ENCODE peak calls at places on chromosomes 11 and 22, in five cellular contexts. One of them, this sample, is unnamed. For H3K36me3, the result is how much of the 10 kb centered on the place peaks cover.

GRCh38 chr22:46618667-46619066 is 1.5 kb upstream of the GRAMD4 start:
- DNase-seq in PC-3: no peak
- DNase-seq in left ventricle myocardium inferior: peak
- DNase-seq in SK-N-SH: no peak
- DNase-seq in CD4-positive, alpha-beta memory T cell: no peak
- DNase-seq in this sample: no peak

GRCh38 chr11:42249956-42250355 is 790.5 kb upstream of the LRRC4C start:
- DNase-seq in PC-3: no peak
- DNase-seq in left ventricle myocardium inferior: no peak
- DNase-seq in SK-N-SH: no peak
- DNase-seq in CD4-positive, alpha-beta memory T cell: no peak
- DNase-seq in this sample: no peak

GRCh38 chr11:120352405-120352804 is 16.2 kb downstream of the ARHGEF12 start:
- DNase-seq in PC-3: no peak
- DNase-seq in left ventricle myocardium inferior: no peak
- DNase-seq in SK-N-SH: no peak
- DNase-seq in CD4-positive, alpha-beta memory T cell: no peak
- DNase-seq in this sample: no peak

GRCh38 chr22:22407061-22407460 is 101.5 kb downstream of the ZNF280B start:
- DNase-seq in PC-3: no peak
- DNase-seq in left ventricle myocardium inferior: no peak
- DNase-seq in SK-N-SH: no peak
- DNase-seq in CD4-positive, alpha-beta memory T cell: no peak
- DNase-seq in this sample: no peak

GRCh38 chr22:39956932-39957664 is 3.1 kb upstream of the TMA7B start:
- DNase-seq in PC-3: no peak
- DNase-seq in left ventricle myocardium inferior: no peak
- DNase-seq in SK-N-SH: no peak
- DNase-seq in CD4-positive, alpha-beta memory T cell: no peak
- DNase-seq in this sample: no peak

GRCh38 chr11:2708757-2709281 is 9.0 kb upstream of the KCNQ1OT1 start:
- DNase-seq in PC-3: no peak
- DNase-seq in left ventricle myocardium inferior: no peak
- DNase-seq in SK-N-SH: peak
- DNase-seq in CD4-positive, alpha-beta memory T cell: no peak
- DNase-seq in this sample: peak

GRCh38 chr11:115226556-115226955 is 277.7 kb downstream of the CADM1 start:
- DNase-seq in PC-3: no peak
- DNase-seq in left ventricle myocardium inferior: no peak
- DNase-seq in SK-N-SH: no peak
- DNase-seq in CD4-positive, alpha-beta memory T cell: no peak
- DNase-seq in this sample: no peak

GRCh38 chr11:84390441-84391078 is 1104.4 kb upstream of the CCDC90B start:
- DNase-seq in PC-3: peak
- DNase-seq in left ventricle myocardium inferior: no peak
- DNase-seq in SK-N-SH: no peak
- DNase-seq in CD4-positive, alpha-beta memory T cell: no peak
- DNase-seq in this sample: no peak

GRCh38 chr11:82732734-82733443 is 775 bp downstream of the FAM181B start:
- DNase-seq in PC-3: no peak
- DNase-seq in left ventricle myocardium inferior: no peak
- DNase-seq in SK-N-SH: peak
- DNase-seq in CD4-positive, alpha-beta memory T cell: no peak
- DNase-seq in this sample: peak

GRCh38 chr11:59224419-59224928 is 11.7 kb upstream of the MPEG1 start:
- DNase-seq in PC-3: peak
- DNase-seq in left ventricle myocardium inferior: no peak
- DNase-seq in SK-N-SH: no peak
- DNase-seq in CD4-positive, alpha-beta memory T cell: no peak
- DNase-seq in this sample: no peak

GRCh38 chr22:49449811-49450386 is 377.8 kb downstream of the BRD1 start:
- DNase-seq in PC-3: no peak
- DNase-seq in left ventricle myocardium inferior: no peak
- DNase-seq in SK-N-SH: no peak
- DNase-seq in CD4-positive, alpha-beta memory T cell: no peak
- DNase-seq in this sample: no peak

GRCh38 chr11:105179542-105180278 is 40.1 kb upstream of the CARD18 start:
- DNase-seq in PC-3: peak
- DNase-seq in left ventricle myocardium inferior: no peak
- DNase-seq in SK-N-SH: no peak
- DNase-seq in CD4-positive, alpha-beta memory T cell: no peak
- DNase-seq in this sample: no peak

GRCh38 chr11:112962854-112963367 is 1.7 kb downstream of the NCAM1 start:
- DNase-seq in PC-3: no peak
- DNase-seq in left ventricle myocardium inferior: peak
- DNase-seq in SK-N-SH: peak
- DNase-seq in CD4-positive, alpha-beta memory T cell: no peak
- DNase-seq in this sample: peak

GRCh38 chr11:110184974-110185597 is 91.9 kb downstream of the ZC3H12C start:
- DNase-seq in PC-3: peak
- DNase-seq in left ventricle myocardium inferior: no peak
- DNase-seq in SK-N-SH: no peak
- DNase-seq in CD4-positive, alpha-beta memory T cell: no peak
- DNase-seq in this sample: no peak

GRCh38 chr11:122505304-122506006 is 150.1 kb upstream of the UBASH3B start:
- DNase-seq in PC-3: peak
- DNase-seq in left ventricle myocardium inferior: peak
- DNase-seq in SK-N-SH: peak
- DNase-seq in CD4-positive, alpha-beta memory T cell: peak
- DNase-seq in this sample: peak

GRCh38 chr11:70270877-70271634 is 566 bp downstream of the PPFIA1 start:
- DNase-seq in PC-3: peak
- DNase-seq in left ventricle myocardium inferior: peak
- DNase-seq in SK-N-SH: peak
- DNase-seq in CD4-positive, alpha-beta memory T cell: no peak
- DNase-seq in this sample: peak

GRCh38 chr22:32622004-32622761 is 147.6 kb downstream of the FBXO7 start:
- DNase-seq in PC-3: no peak
- DNase-seq in left ventricle myocardium inferior: peak
- DNase-seq in SK-N-SH: no peak
- DNase-seq in CD4-positive, alpha-beta memory T cell: no peak
- DNase-seq in this sample: peak

GRCh38 chr11:7436657-7437056 is 48.6 kb upstream of the OLFML1 start:
- DNase-seq in PC-3: no peak
- DNase-seq in left ventricle myocardium inferior: no peak
- DNase-seq in SK-N-SH: no peak
- DNase-seq in CD4-positive, alpha-beta memory T cell: peak
- DNase-seq in this sample: no peak

GRCh38 chr11:130578738-130579368 is 130.4 kb downstream of the ADAMTS15 start:
- DNase-seq in PC-3: no peak
- DNase-seq in left ventricle myocardium inferior: no peak
- DNase-seq in SK-N-SH: no peak
- DNase-seq in CD4-positive, alpha-beta memory T cell: no peak
- DNase-seq in this sample: no peak

GRCh38 chr11:45457649-45458048 is 171.5 kb upstream of the SYT13 start:
- DNase-seq in PC-3: no peak
- DNase-seq in left ventricle myocardium inferior: no peak
- DNase-seq in SK-N-SH: no peak
- DNase-seq in CD4-positive, alpha-beta memory T cell: no peak
- DNase-seq in this sample: no peak

DNA sequence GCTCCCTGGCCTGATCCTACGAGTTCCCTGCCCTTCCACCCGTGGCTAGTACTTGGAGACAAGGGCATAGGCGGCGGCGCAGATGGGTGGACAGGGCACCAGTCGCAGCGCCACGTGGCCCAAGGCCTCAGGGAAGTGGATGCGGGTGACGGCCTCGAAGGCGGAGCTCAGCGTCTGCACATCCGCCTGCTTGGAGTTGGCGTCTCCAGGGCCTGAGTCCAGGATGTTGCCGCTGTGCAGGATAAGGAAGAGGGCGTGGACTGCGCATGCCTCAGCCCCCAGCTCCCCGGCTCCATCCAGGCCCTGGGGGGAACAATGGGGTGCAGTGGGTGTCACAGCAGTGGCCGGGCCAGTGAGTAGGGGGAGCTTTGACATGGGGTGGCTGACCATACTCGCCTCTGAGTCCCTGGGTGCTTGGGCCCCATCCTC is 6.6 kb downstream of the PITPNM1 start:
- DNase-seq in PC-3: no peak
- DNase-seq in left ventricle myocardium inferior: peak
- DNase-seq in SK-N-SH: no peak
- DNase-seq in CD4-positive, alpha-beta memory T cell: no peak
- DNase-seq in this sample: peak
- H3K36me3 ChIP-seq in PC-3: under half
- H3K36me3 ChIP-seq in left ventricle myocardium inferior: half or more
- H3K36me3 ChIP-seq in SK-N-SH: under half
- H3K36me3 ChIP-seq in CD4-positive, alpha-beta memory T cell: under half
- H3K36me3 ChIP-seq in this sample: under half

DNA sequence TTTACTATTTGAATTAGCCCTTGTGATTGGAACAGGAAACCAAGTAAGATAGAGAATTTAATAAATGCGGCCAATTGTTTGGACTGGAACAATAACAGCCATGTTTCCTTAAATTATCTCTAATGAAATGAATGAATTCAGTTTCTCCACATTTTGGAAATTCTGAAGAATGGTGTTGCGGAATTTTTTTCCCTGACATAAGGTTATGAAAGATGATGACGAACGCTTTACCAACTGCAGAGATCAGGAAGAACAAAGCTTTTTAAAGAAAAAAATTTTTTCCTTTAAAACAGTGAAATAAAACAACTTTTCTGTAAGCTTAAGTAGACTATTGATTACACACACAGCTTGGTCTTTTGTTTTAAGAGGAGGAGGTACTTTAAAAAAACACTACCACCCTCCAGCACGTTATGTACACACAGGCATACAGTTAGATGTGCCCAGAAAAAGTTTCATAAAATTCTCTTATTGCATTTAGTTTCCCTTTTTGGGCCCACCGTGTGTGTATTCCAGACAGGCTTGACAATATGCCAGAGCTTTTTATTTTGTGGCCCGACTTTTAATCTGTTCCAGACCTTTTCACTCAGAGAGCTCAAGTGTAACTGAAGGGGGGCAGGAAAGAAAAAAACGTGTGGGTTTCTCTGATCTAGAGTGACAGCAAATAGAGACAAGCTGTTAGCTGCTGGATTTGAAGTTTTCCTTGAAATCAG is 77.3 kb downstream of the YAP1 start:
- DNase-seq in PC-3: no peak
- DNase-seq in left ventricle myocardium inferior: no peak
- DNase-seq in SK-N-SH: peak
- DNase-seq in CD4-positive, alpha-beta memory T cell: no peak
- DNase-seq in this sample: no peak
- H3K36me3 ChIP-seq in PC-3: under half
- H3K36me3 ChIP-seq in left ventricle myocardium inferior: under half
- H3K36me3 ChIP-seq in SK-N-SH: under half
- H3K36me3 ChIP-seq in CD4-positive, alpha-beta memory T cell: under half
- H3K36me3 ChIP-seq in this sample: under half

DNA sequence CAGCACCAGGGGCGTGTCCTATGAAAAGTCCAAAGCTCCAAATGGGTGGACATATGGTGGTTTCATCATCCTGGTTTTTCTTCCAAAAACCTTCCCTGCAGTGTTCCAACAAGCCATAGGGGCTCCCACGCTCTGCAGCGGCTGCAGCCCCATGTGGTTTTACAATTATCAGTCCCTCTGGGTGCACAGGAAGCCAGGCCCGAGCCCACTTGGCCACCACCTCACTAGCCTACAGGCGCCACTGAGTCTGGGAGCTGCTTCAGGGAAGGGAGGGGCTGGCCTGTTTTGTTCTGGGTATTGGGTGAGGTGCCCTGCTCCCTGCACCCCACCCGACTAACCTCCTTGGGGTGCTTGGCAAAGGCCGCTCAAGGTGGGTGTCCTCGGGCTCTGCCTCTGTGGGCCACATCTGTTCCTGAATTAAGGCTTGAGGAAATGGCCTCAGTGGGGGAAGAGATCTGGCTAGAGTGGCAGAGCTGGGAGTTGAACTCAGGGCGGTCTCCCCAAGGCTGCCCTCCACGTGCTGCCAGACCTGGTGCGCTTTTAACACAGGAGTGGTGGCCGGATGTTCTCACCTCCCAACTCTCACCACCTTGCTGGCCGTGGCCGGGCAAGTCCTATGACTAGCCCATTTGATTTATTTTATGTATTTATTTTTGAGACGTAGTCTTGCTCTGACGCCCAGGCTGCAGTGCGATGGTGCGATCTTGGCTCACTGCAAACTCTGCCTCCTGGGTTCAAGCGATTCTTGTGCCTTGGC is 5.3 kb upstream of the CDC42BPG start:
- DNase-seq in PC-3: no peak
- DNase-seq in left ventricle myocardium inferior: peak
- DNase-seq in SK-N-SH: no peak
- DNase-seq in CD4-positive, alpha-beta memory T cell: no peak
- DNase-seq in this sample: no peak
- H3K36me3 ChIP-seq in PC-3: under half
- H3K36me3 ChIP-seq in left ventricle myocardium inferior: under half
- H3K36me3 ChIP-seq in SK-N-SH: under half
- H3K36me3 ChIP-seq in CD4-positive, alpha-beta memory T cell: under half
- H3K36me3 ChIP-seq in this sample: under half

GRCh38 chr11:103964390-103964789 is 72.0 kb upstream of the DDI1 start:
- DNase-seq in PC-3: no peak
- DNase-seq in left ventricle myocardium inferior: no peak
- DNase-seq in SK-N-SH: no peak
- DNase-seq in CD4-positive, alpha-beta memory T cell: no peak
- DNase-seq in this sample: no peak
- H3K36me3 ChIP-seq in PC-3: under half
- H3K36me3 ChIP-seq in left ventricle myocardium inferior: under half
- H3K36me3 ChIP-seq in SK-N-SH: under half
- H3K36me3 ChIP-seq in CD4-positive, alpha-beta memory T cell: under half
- H3K36me3 ChIP-seq in this sample: under half

GRCh38 chr11:32435152-32435480 is 223 bp downstream of the WT1 start:
- DNase-seq in PC-3: peak
- DNase-seq in left ventricle myocardium inferior: no peak
- DNase-seq in SK-N-SH: no peak
- DNase-seq in CD4-positive, alpha-beta memory T cell: no peak
- DNase-seq in this sample: no peak
- H3K36me3 ChIP-seq in PC-3: under half
- H3K36me3 ChIP-seq in left ventricle myocardium inferior: under half
- H3K36me3 ChIP-seq in SK-N-SH: under half
- H3K36me3 ChIP-seq in CD4-positive, alpha-beta memory T cell: under half
- H3K36me3 ChIP-seq in this sample: under half

GRCh38 chr22:19337137-19337536 is 45.6 kb upstream of the CLTCL1 start:
- DNase-seq in PC-3: no peak
- DNase-seq in left ventricle myocardium inferior: no peak
- DNase-seq in SK-N-SH: no peak
- DNase-seq in CD4-positive, alpha-beta memory T cell: no peak
- DNase-seq in this sample: no peak
- H3K36me3 ChIP-seq in PC-3: half or more
- H3K36me3 ChIP-seq in left ventricle myocardium inferior: half or more
- H3K36me3 ChIP-seq in SK-N-SH: half or more
- H3K36me3 ChIP-seq in CD4-positive, alpha-beta memory T cell: under half
- H3K36me3 ChIP-seq in this sample: under half

DNA sequence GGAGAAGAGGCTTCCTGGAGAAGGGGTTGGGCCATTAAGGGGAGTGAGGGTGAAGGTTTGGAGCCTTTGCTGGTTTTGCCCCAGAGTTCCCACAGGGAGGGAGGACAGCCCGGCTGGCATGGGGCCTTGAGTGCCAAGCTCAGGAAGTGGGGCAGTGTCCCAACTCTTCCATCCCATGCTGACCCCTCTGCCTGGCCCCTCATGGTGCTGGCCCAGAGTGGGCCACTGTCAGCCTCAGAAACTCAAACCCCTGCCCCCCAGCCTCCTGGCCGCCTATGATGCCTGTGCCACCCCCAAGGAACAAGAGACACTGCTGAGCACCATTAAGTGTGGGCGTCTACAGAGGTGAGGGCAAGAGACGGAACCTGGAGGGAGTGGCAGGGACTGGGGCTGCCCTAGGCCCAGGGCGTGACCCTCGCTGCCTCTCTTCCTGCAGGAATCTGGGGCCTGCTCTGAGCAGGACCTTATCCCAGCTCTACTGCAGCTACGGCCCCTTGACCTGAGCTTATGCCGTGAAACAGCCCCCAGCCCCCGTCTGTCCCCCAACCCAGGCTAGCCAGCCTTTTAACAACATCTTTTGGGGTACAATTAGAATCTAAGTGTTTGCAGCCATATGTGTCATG is 5.4 kb downstream of the MUS81 start:
- DNase-seq in PC-3: no peak
- DNase-seq in left ventricle myocardium inferior: peak
- DNase-seq in SK-N-SH: no peak
- DNase-seq in CD4-positive, alpha-beta memory T cell: no peak
- DNase-seq in this sample: peak
- H3K36me3 ChIP-seq in PC-3: under half
- H3K36me3 ChIP-seq in left ventricle myocardium inferior: half or more
- H3K36me3 ChIP-seq in SK-N-SH: half or more
- H3K36me3 ChIP-seq in CD4-positive, alpha-beta memory T cell: under half
- H3K36me3 ChIP-seq in this sample: under half